ENCODE peak calls at places on chromosomes 13 and 19, in nine cellular contexts. L, R, A, U, H, G, O, S and P are unnamed samples.
A peak's percentile ranks its signal among the peaks of the same experiment; 100 is the strongest.

GRCh38 chr19:11168568-11168967 is 13.0 kb upstream of the SPC24 start:
- DNase-seq in L (no peak), R (peak; percentile 99), A (no peak), U (peak; percentile 62), H (peak; percentile 98), G (no peak), O (no peak), S (no peak), P (peak; percentile 93)

GRCh38 chr19:7600721-7601120 is 5.1 kb downstream of the CAMSAP3 start:
- DNase-seq in L (no peak), R (no peak), A (no peak), U (no peak), H (no peak), G (no peak), O (no peak), S (no peak), P (no peak)

GRCh38 chr13:41496420-41497234 is 39.3 kb downstream of the RGCC start:
- DNase-seq in L (no peak), R (no peak), A (no peak), U (peak; percentile 41), H (peak; percentile 87), G (no peak), O (no peak), S (no peak), P (no peak)

GRCh38 chr19:49677232-49677881 is at the start of gene PRMT1:
- DNase-seq in L (no peak), R (peak; percentile 46), A (peak; percentile 63), U (no peak), H (peak; percentile 20), G (no peak), O (peak; percentile 72), S (peak; percentile 76), P (peak; percentile 44)

GRCh38 chr13:94292323-94292640 is 187.2 kb downstream of the DCT start:
- DNase-seq in L (no peak), R (no peak), A (no peak), U (no peak), H (no peak), G (no peak), O (no peak), S (no peak), P (no peak)

GRCh38 chr13:42821437-42821836 is 40.1 kb downstream of the FAM216B start:
- DNase-seq in L (no peak), R (no peak), A (no peak), U (peak; percentile 41), H (peak; percentile 93), G (no peak), O (no peak), S (no peak), P (no peak)

GRCh38 chr13:114071441-114071840 is 61.0 kb downstream of the RASA3 start:
- DNase-seq in L (no peak), R (no peak), A (no peak), U (no peak), H (no peak), G (no peak), O (no peak), S (no peak), P (no peak)

GRCh38 chr13:113145911-113146598 is 12.4 kb upstream of the PROZ start:
- DNase-seq in L (no peak), R (no peak), A (no peak), U (no peak), H (no peak), G (no peak), O (no peak), S (no peak), P (no peak)

GRCh38 chr13:106859505-106859904 is 291.6 kb upstream of the ARGLU1 start:
- DNase-seq in L (no peak), R (no peak), A (no peak), U (no peak), H (no peak), G (no peak), O (no peak), S (no peak), P (no peak)

GRCh38 chr13:45167611-45168554 is 33.0 kb downstream of the KCTD4 start:
- DNase-seq in L (peak; percentile 59), R (peak; percentile 24), A (no peak), U (peak; percentile 83), H (peak; percentile 73), G (peak; percentile 80), O (no peak), S (no peak), P (no peak)

GRCh38 chr13:25584975-25585374 is 213.2 kb downstream of the ATP8A2 start:
- DNase-seq in L (no peak), R (no peak), A (no peak), U (no peak), H (no peak), G (no peak), O (no peak), S (no peak), P (no peak)

GRCh38 chr19:56105090-56105701 is 15.9 kb downstream of the ZNF787 start:
- DNase-seq in L (peak; percentile 90), R (peak; percentile 76), A (peak; percentile 20), U (no peak), H (peak; percentile 44), G (peak; percentile 90), O (peak; percentile 66), S (peak; percentile 85), P (no peak)

GRCh38 chr19:27828781-27829275 is 1384.1 kb downstream of the UQCRFS1 start:
- DNase-seq in L (no peak), R (no peak), A (no peak), U (no peak), H (no peak), G (no peak), O (no peak), S (no peak), P (no peak)

GRCh38 chr19:28497137-28497536 is 715.8 kb downstream of the UQCRFS1 start:
- DNase-seq in L (no peak), R (peak; percentile 62), A (no peak), U (no peak), H (no peak), G (no peak), O (no peak), S (no peak), P (no peak)

GRCh38 chr13:38897521-38897920 is 93.1 kb downstream of the STOML3 start:
- DNase-seq in L (no peak), R (no peak), A (no peak), U (no peak), H (no peak), G (no peak), O (no peak), S (no peak), P (peak; percentile 50)

GRCh38 chr19:22332924-22333323 is 46.7 kb downstream of the ZNF729 start:
- DNase-seq in L (no peak), R (no peak), A (no peak), U (no peak), H (peak; percentile 28), G (no peak), O (no peak), S (no peak), P (peak; percentile 0)

GRCh38 chr13:44312898-44313551 is 60.6 kb upstream of the SERP2 start:
- DNase-seq in L (no peak), R (peak; percentile 86), A (no peak), U (peak; percentile 46), H (peak; percentile 86), G (no peak), O (no peak), S (no peak), P (peak; percentile 64)

GRCh38 chr19:43789029-43789428 is 8.3 kb upstream of the KCNN4 start:
- DNase-seq in L (no peak), R (peak; percentile 19), A (no peak), U (no peak), H (peak; percentile 54), G (no peak), O (no peak), S (no peak), P (peak; percentile 48)

GRCh38 chr13:75705395-75705794 is 69.3 kb downstream of the LMO7 start:
- DNase-seq in L (no peak), R (peak; percentile 44), A (no peak), U (peak; percentile 27), H (peak; percentile 83), G (no peak), O (no peak), S (no peak), P (no peak)

GRCh38 chr19:14434157-14434501 is 1.0 kb downstream of the PKN1 start:
- DNase-seq in L (no peak), R (no peak), A (no peak), U (no peak), H (no peak), G (peak; percentile 28), O (peak; percentile 38), S (no peak), P (no peak)

GRCh38 chr19:873084-874019 is 13.9 kb downstream of the CFD start:
- DNase-seq in L (peak; percentile 77), R (no peak), A (peak; percentile 82), U (no peak), H (peak; percentile 75), G (no peak), O (peak; percentile 70), S (peak; percentile 55), P (peak; percentile 25)

GRCh38 chr13:72565893-72566292 is 161.5 kb downstream of the MZT1 start:
- DNase-seq in L (no peak), R (peak; percentile 36), A (no peak), U (peak; percentile 6), H (peak; percentile 39), G (no peak), O (no peak), S (no peak), P (peak; percentile 25)

GRCh38 chr19:10977773-10978155 is 16.9 kb downstream of the SMARCA4 start:
- DNase-seq in L (no peak), R (no peak), A (no peak), U (no peak), H (no peak), G (no peak), O (no peak), S (no peak), P (no peak)

GRCh38 chr13:109610517-109610916 is 175.9 kb downstream of the IRS2 start:
- DNase-seq in L (peak; percentile 69), R (no peak), A (peak; percentile 23), U (peak; percentile 8), H (peak; percentile 22), G (peak; percentile 35), O (peak; percentile 43), S (no peak), P (peak; percentile 28)

GRCh38 chr19:1566392-1567115 is 1.6 kb downstream of the MEX3D start:
- DNase-seq in L (peak; percentile 76), R (peak; percentile 76), A (no peak), U (peak; percentile 57), H (peak; percentile 85), G (peak; percentile 66), O (no peak), S (peak; percentile 84), P (peak; percentile 81)